ENCODE peak calls at places on chromosomes 16 and 17, in five cellular contexts. J is HCT116, B is IMR-90, K is body of pancreas, V is neural progenitor cell. E is an unnamed sample. For H3K36me3, the result is how much of the 10 kb centered on the place peaks cover.

GRCh38 chr17:6998855-6999508 is 3.1 kb downstream of the ALOX12 start:
- DNase-seq in K (no peak), J (no peak), V (no peak), B (no peak), E (no peak)

GRCh38 chr16:68097088-68097487 is 11.9 kb downstream of the NFATC3 start:
- DNase-seq in B (no peak), K (no peak), J (no peak), V (no peak), E (no peak)

GRCh38 chr17:62075308-62075815 is 10.3 kb upstream of the MED13 start:
- DNase-seq in J (no peak), K (no peak), B (peak), V (no peak), E (no peak)

GRCh38 chr16:10806698-10807097 is 11.9 kb downstream of the TVP23A start:
- DNase-seq in B (no peak), K (no peak), J (no peak), V (no peak), E (no peak)

GRCh38 chr16:53922067-53922804 is 218.3 kb downstream of the FTO start:
- DNase-seq in J (no peak), B (peak), V (no peak), K (no peak), E (no peak)

GRCh38 chr17:29115906-29116651 is 64.1 kb downstream of the MYO18A start:
- DNase-seq in B (peak), K (peak), V (peak), J (peak), E (no peak)

GRCh38 chr17:65785109-65785508 is 223.7 kb upstream of the AXIN2 start:
- DNase-seq in B (peak), K (no peak), J (peak), V (no peak), E (no peak)

GRCh38 chr17:70780031-70780430 is 610.7 kb downstream of the KCNJ2 start:
- DNase-seq in K (no peak), V (no peak), J (no peak), B (peak), E (no peak)

GRCh38 chr16:24821129-24821528 is 24.6 kb upstream of the SLC5A11 start:
- DNase-seq in J (no peak), K (no peak), V (no peak), B (no peak), E (no peak)

GRCh38 chr17:33500141-33500540 is 207.0 kb upstream of the ASIC2 start:
- DNase-seq in K (no peak), J (no peak), V (no peak), B (no peak), E (no peak)

GRCh38 chr17:40646791-40647548 is 648 bp downstream of the SMARCE1 start:
- DNase-seq in K (peak), V (peak), J (peak), B (peak), E (no peak)

GRCh38 chr17:8022358-8023038 is 16.4 kb upstream of the ALOX15B start:
- DNase-seq in K (no peak), J (no peak), V (no peak), B (peak), E (no peak)

GRCh38 chr16:56910654-56911539 is 21.0 kb upstream of the HERPUD1 start:
- DNase-seq in V (no peak), K (no peak), B (peak), J (no peak), E (no peak)

GRCh38 chr16:53022374-53022773 is 30.3 kb downstream of the CHD9NB start:
- DNase-seq in B (peak), J (peak), K (peak), V (peak), E (no peak)

GRCh38 chr17:76032073-76032779 is 5.1 kb upstream of the EVPL start:
- DNase-seq in K (peak), J (no peak), B (no peak), V (no peak), E (no peak)

GRCh38 chr16:51267676-51268075 is 116.6 kb upstream of the SALL1 start:
- DNase-seq in J (no peak), V (no peak), K (no peak), B (no peak), E (no peak)

GRCh38 chr16:11133344-11133921 is 122.6 kb downstream of the SOCS1 start:
- DNase-seq in J (peak), K (peak), V (no peak), B (peak), E (peak)

GRCh38 chr16:9122969-9123368 is 31.5 kb downstream of the HAPSTR1 start:
- DNase-seq in V (no peak), K (no peak), J (no peak), B (no peak), E (peak)

GRCh38 chr17:247767-248166 is 66.3 kb upstream of the DOC2B start:
- DNase-seq in V (no peak), J (no peak), K (peak), B (no peak), E (peak)

GRCh38 chr16:66028505-66029216 is 337.8 kb upstream of the CDH5 start:
- DNase-seq in B (peak), V (no peak), J (no peak), K (no peak), E (no peak)

GRCh38 chr16:28264656-28265055 is 27.7 kb upstream of the SBK1 start:
- DNase-seq in B (peak), V (no peak), K (peak), J (no peak), E (peak)

GRCh38 chr17:14086189-14086588 is 16.9 kb downstream of the COX10 start:
- DNase-seq in V (no peak), K (no peak), J (no peak), B (no peak), E (no peak)

GRCh38 chr16:88466175-88466862 is 13.2 kb downstream of the ZFPM1 start:
- DNase-seq in B (no peak), K (no peak), V (no peak), J (no peak), E (no peak)

GRCh38 chr17:48194097-48194550 is 86.6 kb downstream of the SNX11 start:
- DNase-seq in B (peak), J (peak), V (no peak), K (no peak), E (no peak)

GRCh38 chr16:22284637-22285515 is 12.3 kb upstream of the POLR3E start:
- DNase-seq in V (no peak), J (no peak), K (no peak), B (peak), E (no peak)

GRCh38 chr17:68682913-68683312 is 81.7 kb upstream of the FAM20A start:
- DNase-seq in B (no peak), K (no peak), V (no peak), J (no peak), E (no peak)

GRCh38 chr17:47685556-47686275 is 8.2 kb upstream of the TBKBP1 start:
- DNase-seq in J (no peak), B (peak), K (no peak), V (no peak), E (no peak)

GRCh38 chr17:68184816-68185436 is 62.9 kb upstream of the AMZ2 start:
- DNase-seq in J (no peak), K (no peak), V (no peak), B (no peak), E (no peak)

GRCh38 chr16:16163571-16163970 is 59.7 kb downstream of the ABCC6 start:
- DNase-seq in B (no peak), V (no peak), K (no peak), J (no peak), E (no peak)

GRCh38 chr16:84266451-84266850 is 26.6 kb upstream of the KCNG4 start:
- DNase-seq in K (no peak), B (peak), J (peak), V (peak), E (no peak)

GRCh38 chr16:54987081-54987480 is 56.4 kb downstream of the IRX5 start:
- DNase-seq in J (no peak), B (no peak), K (no peak), V (peak), E (no peak)

GRCh38 chr17:49439673-49440571 is 25.2 kb upstream of the PHB1 start:
- DNase-seq in J (no peak), V (peak), B (peak), K (no peak), E (no peak)

GRCh38 chr17:80773243-80773991 is 218.2 kb upstream of the CHMP6 start:
- DNase-seq in V (peak), B (peak), J (no peak), K (no peak), E (no peak)

GRCh38 chr17:3834811-3835210 is 11.2 kb downstream of the NCBP3 start:
- DNase-seq in J (no peak), K (no peak), B (no peak), V (no peak), E (no peak)

GRCh38 chr17:3836551-3836950 is 9.5 kb downstream of the NCBP3 start:
- DNase-seq in V (no peak), J (no peak), B (no peak), K (no peak), E (no peak)

GRCh38 chr17:3838206-3838605 is 7.8 kb downstream of the NCBP3 start:
- DNase-seq in B (no peak), V (no peak), J (peak), K (peak), E (peak)

DNA sequence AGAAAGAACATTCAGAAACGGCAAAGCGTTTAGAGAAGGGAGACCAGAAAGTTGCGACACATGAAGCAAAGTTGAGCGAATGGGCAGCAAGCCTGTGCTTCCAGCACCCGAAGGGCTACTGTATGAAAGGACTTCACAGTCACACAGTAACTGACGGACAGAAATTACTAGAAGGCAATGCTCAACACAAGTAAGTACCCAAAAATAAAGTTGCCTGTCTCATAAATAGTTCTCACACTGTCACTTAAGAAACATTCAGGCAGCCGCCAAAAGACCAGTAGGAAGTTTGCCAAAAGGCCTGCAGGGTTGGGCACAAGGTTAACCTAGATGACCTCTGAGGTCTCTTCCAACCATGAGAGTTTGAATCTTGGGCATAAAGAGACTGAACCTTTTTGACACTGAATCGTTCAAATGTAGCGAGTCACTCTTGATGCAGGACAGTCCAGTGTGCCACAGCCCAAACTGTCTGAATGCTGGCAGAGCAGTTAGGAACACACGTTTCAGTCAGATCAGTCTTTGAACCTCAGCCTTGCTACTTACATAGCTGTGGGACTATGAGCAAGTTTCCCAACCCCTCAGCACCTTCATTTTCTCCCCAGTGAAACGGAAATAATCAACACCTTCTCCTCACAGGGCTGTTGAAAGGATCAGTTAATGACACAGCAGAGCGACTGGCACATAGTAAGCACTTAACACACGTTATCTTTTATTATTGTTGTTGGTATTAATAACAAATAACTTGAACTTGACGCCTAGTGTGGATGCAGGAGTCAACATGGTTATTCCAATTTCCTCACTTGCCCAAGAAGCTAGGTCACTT is 10.4 kb downstream of the NCBP3 start:
- DNase-seq in K (no peak), V (no peak), J (no peak), B (no peak), E (no peak)
- H3K36me3 ChIP-seq in K (under half), V (under half), J (under half), B (under half), E (under half)

GRCh38 chr17:46035112-46035818 is 36.2 kb downstream of the STH start:
- DNase-seq in V (no peak), K (peak), J (no peak), B (no peak), E (no peak)

GRCh38 chr17:46038937-46039336 is 39.9 kb downstream of the STH start:
- DNase-seq in B (no peak), J (no peak), K (no peak), V (no peak), E (no peak)

GRCh38 chr17:46038414-46038813 is 39.4 kb downstream of the STH start:
- DNase-seq in K (no peak), J (no peak), V (no peak), B (no peak), E (no peak)

GRCh38 chr17:46037722-46038255 is 38.7 kb downstream of the STH start:
- DNase-seq in K (no peak), V (no peak), J (no peak), B (no peak), E (no peak)

DNA sequence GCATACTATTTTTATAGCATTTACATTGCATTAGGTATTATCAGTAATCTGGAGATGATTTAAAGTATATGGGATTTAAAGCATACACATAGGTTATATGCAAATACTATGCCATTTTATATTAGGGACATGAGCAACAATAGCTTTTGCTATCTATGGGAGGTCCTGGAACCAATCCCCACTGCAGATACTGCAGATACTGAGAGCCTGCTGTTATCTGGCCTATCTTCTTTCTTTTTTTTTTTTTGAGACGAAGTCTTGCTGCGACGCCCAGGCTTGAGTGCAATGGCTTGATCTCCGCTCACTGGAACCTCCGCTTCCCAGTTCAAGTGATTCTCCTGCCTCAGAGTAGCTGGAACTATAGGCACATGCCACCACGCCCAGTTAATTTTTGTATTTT is 37.4 kb downstream of the STH start:
- DNase-seq in V (no peak), J (no peak), B (no peak), K (no peak), E (no peak)
- H3K36me3 ChIP-seq in V (under half), J (half or more), B (half or more), K (under half), E (under half)

GRCh38 chr17:1649116-1649843 is 386 bp downstream of the RILP start:
- DNase-seq in B (peak), J (peak), V (peak), K (peak), E (peak)

GRCh38 chr17:1651559-1651844 is 1.8 kb upstream of the RILP start:
- DNase-seq in V (no peak), J (no peak), K (no peak), B (no peak), E (peak)

GRCh38 chr17:1649844-1650409 is at the start of gene RILP:
- DNase-seq in K (peak), J (peak), V (no peak), B (no peak), E (peak)

GRCh38 chr17:1648582-1649115 is 1.0 kb downstream of the RILP start:
- DNase-seq in K (peak), V (peak), J (peak), B (peak), E (peak)

DNA sequence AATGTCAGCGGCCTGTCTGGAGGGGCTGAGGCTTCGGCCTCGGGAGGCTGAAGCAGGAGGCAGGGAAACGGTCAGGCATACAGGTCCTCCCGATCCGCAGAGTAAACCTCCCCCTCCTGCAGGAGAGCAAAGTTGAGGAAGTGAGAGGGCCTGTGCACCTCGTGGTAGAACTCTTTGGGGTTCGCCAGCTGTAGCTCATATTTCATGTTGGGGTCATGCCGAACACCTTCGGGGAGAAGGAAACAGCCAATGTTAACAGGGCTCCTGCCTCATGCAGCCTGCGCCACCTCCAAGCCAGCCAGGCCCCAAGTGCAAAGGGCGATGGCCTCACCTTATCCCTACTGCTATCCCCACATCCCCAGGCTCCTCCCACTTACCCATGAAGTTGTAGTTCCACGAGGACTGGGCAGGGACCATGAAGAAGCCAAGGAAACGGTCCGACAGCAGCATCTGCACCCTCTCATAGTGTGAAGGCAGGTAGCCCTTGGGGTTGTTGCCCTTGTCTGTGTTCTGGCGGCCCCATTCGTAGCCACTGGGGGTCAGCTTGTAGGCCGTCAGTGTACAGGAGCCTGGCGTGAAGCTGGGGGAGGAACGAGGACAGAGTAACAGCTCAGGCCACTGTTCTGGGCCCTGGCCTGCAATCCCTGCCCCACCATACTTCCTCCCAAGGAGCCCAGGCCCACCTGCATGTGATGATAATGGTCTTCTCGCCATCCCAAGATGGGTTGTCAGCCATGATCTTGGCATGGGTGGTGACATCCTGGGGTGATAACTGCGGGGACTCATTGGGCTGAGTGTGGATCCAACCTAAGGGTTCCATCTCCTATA is 1.3 kb upstream of the RILP start:
- DNase-seq in B (no peak), J (no peak), K (peak), V (no peak), E (peak)
- H3K36me3 ChIP-seq in B (under half), J (under half), K (under half), V (under half), E (under half)

GRCh38 chr17:16433514-16433913 is 18.1 kb downstream of the TRPV2 start:
- DNase-seq in J (no peak), B (no peak), K (no peak), V (no peak), E (no peak)

GRCh38 chr17:16428098-16428882 is 12.9 kb downstream of the TRPV2 start:
- DNase-seq in B (peak), V (peak), K (peak), J (no peak), E (peak)

GRCh38 chr17:16427020-16427419 is 11.6 kb downstream of the TRPV2 start:
- DNase-seq in B (no peak), V (no peak), K (peak), J (no peak), E (no peak)

GRCh38 chr17:16432017-16432416 is 16.6 kb downstream of the TRPV2 start:
- DNase-seq in B (no peak), J (no peak), V (no peak), K (no peak), E (no peak)

DNA sequence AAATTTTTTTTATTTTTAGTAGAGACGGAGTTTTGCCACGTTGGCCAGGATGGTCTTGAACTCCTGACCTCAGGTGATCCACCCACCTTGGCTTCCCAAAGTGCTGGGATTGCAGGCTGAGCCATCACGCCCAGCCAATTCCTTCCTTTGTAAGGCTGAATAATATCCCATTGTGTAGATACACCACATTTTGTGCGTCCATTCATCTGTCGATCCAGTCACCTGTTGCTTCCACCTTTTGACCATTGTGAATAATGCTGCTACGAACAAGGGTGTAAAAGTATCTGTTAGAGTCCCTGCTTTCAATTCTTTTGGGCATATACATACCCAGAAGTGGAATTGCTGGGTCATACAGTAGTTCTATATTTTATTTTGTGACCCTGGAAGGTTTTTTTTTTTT is 15.3 kb downstream of the TRPV2 start:
- DNase-seq in K (no peak), V (no peak), J (no peak), B (no peak), E (no peak)
- H3K36me3 ChIP-seq in K (under half), V (under half), J (under half), B (under half), E (under half)